ENCODE peak calls at places on chromosomes 11 and 22, in six cellular contexts. C is CD8-positive, alpha-beta T cell; U is astrocyte of the spinal cord; I is lower leg skin; K is cardiac muscle cell; Y is AG10803. M is an unnamed sample.

GRCh38 chr11:108221981-108222685 is at the start of gene NPAT:
- DNase-seq in C (no peak), U (peak), I (peak), K (no peak), Y (no peak), M (no peak)

GRCh38 chr11:129308241-129308865 is 67.3 kb upstream of the BARX2 start:
- DNase-seq in C (no peak), U (no peak), I (no peak), K (no peak), Y (no peak), M (no peak)

GRCh38 chr11:110479070-110479444 is 49.3 kb downstream of the FDX1 start:
- DNase-seq in C (no peak), U (peak), I (no peak), K (peak), Y (no peak), M (no peak)

GRCh38 chr22:46086577-46087335 is 63.6 kb upstream of the PPARA start:
- DNase-seq in C (no peak), U (no peak), I (peak), K (no peak), Y (peak), M (no peak)

GRCh38 chr22:23065069-23065451 is 5.3 kb upstream of the GNAZ start:
- DNase-seq in C (peak), U (no peak), I (peak), K (no peak), Y (no peak), M (no peak)

GRCh38 chr11:47410404-47411264 is 2.2 kb downstream of the SLC39A13 start:
- DNase-seq in C (no peak), U (no peak), I (no peak), K (no peak), Y (no peak), M (no peak)

GRCh38 chr11:94650756-94651155 is 83.6 kb downstream of the PIWIL4 start:
- DNase-seq in C (no peak), U (peak), I (no peak), K (peak), Y (peak), M (peak)

GRCh38 chr11:19727246-19727645 is 14.6 kb downstream of the NAV2 start:
- DNase-seq in C (no peak), U (peak), I (no peak), K (peak), Y (peak), M (peak)

GRCh38 chr11:84390441-84391078 is 1104.4 kb upstream of the CCDC90B start:
- DNase-seq in C (no peak), U (peak), I (no peak), K (no peak), Y (no peak), M (peak)

GRCh38 chr11:133531971-133532651 is at the start of gene OPCML:
- DNase-seq in C (no peak), U (no peak), I (no peak), K (no peak), Y (no peak), M (no peak)

GRCh38 chr11:106159846-106160245 is 82.4 kb downstream of the AASDHPPT start:
- DNase-seq in C (no peak), U (no peak), I (no peak), K (peak), Y (peak), M (peak)

GRCh38 chr22:17898375-17898774 is 124.1 kb upstream of the BID start:
- DNase-seq in C (no peak), U (no peak), I (no peak), K (no peak), Y (no peak), M (no peak)

GRCh38 chr11:87425391-87425790 is 387.7 kb downstream of the TMEM135 start:
- DNase-seq in C (no peak), U (no peak), I (no peak), K (no peak), Y (peak), M (peak)

GRCh38 chr22:38088723-38089473 is 4.9 kb upstream of the SLC16A8 start:
- DNase-seq in C (no peak), U (no peak), I (no peak), K (peak), Y (peak), M (peak)

GRCh38 chr22:47309476-47309875 is 547.0 kb downstream of the TBC1D22A start:
- DNase-seq in C (no peak), U (no peak), I (no peak), K (no peak), Y (no peak), M (no peak)

GRCh38 chr11:130653838-130654601 is 205.6 kb downstream of the ADAMTS15 start:
- DNase-seq in C (no peak), U (no peak), I (peak), K (peak), Y (peak), M (peak)

GRCh38 chr22:44448271-44448780 is 49.7 kb downstream of the RTL6 start:
- DNase-seq in C (no peak), U (peak), I (peak), K (peak), Y (peak), M (peak)

GRCh38 chr22:27480487-27480886 is 321.1 kb downstream of the MN1 start:
- DNase-seq in C (no peak), U (no peak), I (no peak), K (no peak), Y (no peak), M (no peak)

GRCh38 chr22:45516163-45516562 is 13.5 kb downstream of the FBLN1 start:
- DNase-seq in C (no peak), U (no peak), I (no peak), K (no peak), Y (no peak), M (no peak)

GRCh38 chr11:119065369-119065768 is 2.2 kb upstream of the VPS11 start:
- DNase-seq in C (peak), U (peak), I (no peak), K (peak), Y (peak), M (peak)

GRCh38 chr11:92225206-92225562 is 566 bp downstream of the FAT3 start:
- DNase-seq in C (no peak), U (no peak), I (no peak), K (no peak), Y (no peak), M (no peak)

GRCh38 chr11:31059529-31059928 is 310.0 kb downstream of the DCDC1 start:
- DNase-seq in C (no peak), U (no peak), I (no peak), K (no peak), Y (no peak), M (no peak)

GRCh38 chr11:46392421-46393230 is 1.1 kb upstream of the CHRM4 start:
- DNase-seq in C (peak), U (peak), I (peak), K (peak), Y (peak), M (peak)

GRCh38 chr22:42388130-42388797 is 43.9 kb downstream of the NFAM1 start:
- DNase-seq in C (no peak), U (no peak), I (no peak), K (peak), Y (no peak), M (no peak)

GRCh38 chr11:14141676-14142075 is 179.2 kb downstream of the SPON1 start:
- DNase-seq in C (no peak), U (no peak), I (no peak), K (no peak), Y (peak), M (no peak)

GRCh38 chr11:6587360-6587953 is 16.0 kb downstream of the RRP8 start:
- DNase-seq in C (no peak), U (no peak), I (no peak), K (no peak), Y (no peak), M (no peak)

GRCh38 chr22:25627271-25627848 is 62.9 kb downstream of the GRK3 start:
- DNase-seq in C (no peak), U (peak), I (no peak), K (peak), Y (no peak), M (no peak)

GRCh38 chr11:65496304-65497140 is 2.3 kb upstream of the MALAT1 start:
- DNase-seq in C (no peak), U (peak), I (peak), K (peak), Y (peak), M (peak)

GRCh38 chr22:46942816-46943783 is 180.7 kb downstream of the TBC1D22A start:
- DNase-seq in C (no peak), U (no peak), I (peak), K (no peak), Y (no peak), M (peak)

GRCh38 chr11:6655790-6656580 is at the start of gene DCHS1:
- DNase-seq in C (no peak), U (no peak), I (no peak), K (peak), Y (no peak), M (no peak)

GRCh38 chr11:77471520-77472234 is 2.2 kb downstream of the PAK1 start:
- DNase-seq in C (no peak), U (no peak), I (no peak), K (peak), Y (no peak), M (no peak)

GRCh38 chr11:75150079-75150478 is 828 bp upstream of the SLCO2B1 start:
- DNase-seq in C (no peak), U (no peak), I (no peak), K (no peak), Y (no peak), M (no peak)

GRCh38 chr22:29520851-29521250 is 32.7 kb downstream of the THOC5 start:
- DNase-seq in C (no peak), U (peak), I (no peak), K (peak), Y (peak), M (peak)

GRCh38 chr22:29521526-29521925 is 32.0 kb downstream of the THOC5 start:
- DNase-seq in C (no peak), U (no peak), I (no peak), K (no peak), Y (no peak), M (no peak)

GRCh38 chr22:29528144-29528543 is 25.4 kb downstream of the THOC5 start:
- DNase-seq in C (no peak), U (no peak), I (no peak), K (no peak), Y (no peak), M (no peak)

GRCh38 chr22:29523761-29524160 is 29.8 kb downstream of the THOC5 start:
- DNase-seq in C (no peak), U (no peak), I (no peak), K (no peak), Y (no peak), M (no peak)

DNA sequence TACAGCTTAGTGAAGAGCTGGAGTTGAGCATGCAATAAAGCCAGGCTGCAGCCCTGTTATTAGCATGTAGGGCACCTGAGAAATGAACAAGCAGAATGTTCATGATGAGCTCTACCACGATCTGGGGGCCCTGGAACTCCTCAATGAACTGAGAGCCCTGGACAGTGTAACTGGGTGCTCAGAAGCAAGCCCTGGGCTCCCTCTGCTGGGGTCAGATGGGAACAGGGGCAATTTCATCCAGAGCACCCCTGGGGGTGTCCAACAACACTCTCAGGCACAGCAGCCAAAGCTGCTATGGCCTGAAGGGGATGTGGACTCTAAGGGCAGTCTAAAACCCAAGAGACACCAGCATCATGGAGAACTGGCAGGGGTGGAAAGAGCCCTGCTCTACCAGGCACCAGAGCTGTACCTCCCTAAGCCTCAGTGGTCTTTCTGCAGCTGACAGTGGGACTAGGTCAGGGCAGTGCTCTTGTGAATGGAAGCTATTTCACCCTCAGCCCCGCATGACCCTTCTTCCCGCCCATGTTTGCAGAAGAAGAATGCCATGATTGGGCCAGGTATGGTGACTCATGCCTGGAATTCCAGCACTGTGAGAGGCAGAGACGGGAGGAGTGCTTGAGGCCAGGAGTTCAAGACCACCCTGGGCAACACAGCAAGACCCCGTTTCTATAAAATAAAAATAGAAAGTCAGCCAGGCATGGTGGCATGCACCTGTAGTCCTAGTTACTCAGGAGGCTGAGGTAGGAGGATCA is 28.9 kb downstream of the THOC5 start:
- DNase-seq in C (peak), U (no peak), I (no peak), K (peak), Y (peak), M (peak)
- TF ChIP-seq CTCF in C (no peak), U (peak), I (no peak), K (peak), Y (peak), M (peak)

GRCh38 chr22:49866646-49867045 is 13.0 kb downstream of the ZBED4 start:
- DNase-seq in C (no peak), U (no peak), I (no peak), K (no peak), Y (no peak), M (no peak)

GRCh38 chr22:49863936-49864335 is 10.3 kb downstream of the ZBED4 start:
- DNase-seq in C (no peak), U (no peak), I (no peak), K (no peak), Y (no peak), M (no peak)

GRCh38 chr22:49867303-49868250 is 13.9 kb downstream of the ZBED4 start:
- DNase-seq in C (no peak), U (no peak), I (no peak), K (no peak), Y (no peak), M (no peak)

GRCh38 chr22:49865156-49865555 is 11.5 kb downstream of the ZBED4 start:
- DNase-seq in C (no peak), U (no peak), I (no peak), K (no peak), Y (no peak), M (no peak)

DNA sequence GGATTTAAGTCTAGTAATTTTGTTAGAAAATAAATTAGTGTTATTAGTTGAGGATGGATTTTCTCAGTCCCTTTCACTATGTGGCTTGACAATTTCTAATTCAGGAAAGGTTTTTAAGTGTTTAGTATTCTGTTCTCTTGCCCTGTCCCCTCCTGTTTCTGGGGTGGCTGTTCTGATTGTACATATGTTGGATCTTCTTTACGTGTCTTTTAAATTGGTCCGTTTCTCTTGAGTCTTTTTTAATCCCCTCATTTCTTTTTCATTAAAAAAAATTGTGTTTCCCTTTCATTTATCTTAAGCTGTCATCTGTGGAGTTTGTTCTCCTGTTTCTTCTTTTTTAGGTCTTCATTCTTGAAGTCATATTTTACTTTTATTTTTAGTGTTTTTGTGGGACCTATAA is 12.5 kb downstream of the ZBED4 start:
- DNase-seq in C (no peak), U (peak), I (no peak), K (no peak), Y (no peak), M (no peak)
- H3K4me3 ChIP-seq in C (no peak), U (no peak), I (no peak), K (no peak), Y (no peak), M (no peak)

GRCh38 chr11:61526956-61527731 is 18.6 kb downstream of the LRRC10B start:
- DNase-seq in C (no peak), U (no peak), I (no peak), K (no peak), Y (no peak), M (no peak)

GRCh38 chr11:61522881-61523280 is 14.3 kb downstream of the LRRC10B start:
- DNase-seq in C (no peak), U (no peak), I (no peak), K (no peak), Y (no peak), M (no peak)

GRCh38 chr11:61526229-61526628 is 17.7 kb downstream of the LRRC10B start:
- DNase-seq in C (no peak), U (no peak), I (no peak), K (no peak), Y (no peak), M (no peak)

GRCh38 chr11:61524963-61525587 is 16.5 kb downstream of the LRRC10B start:
- DNase-seq in C (no peak), U (no peak), I (no peak), K (no peak), Y (no peak), M (no peak)

GRCh38 chr11:61524446-61524845 is 15.9 kb downstream of the LRRC10B start:
- DNase-seq in C (no peak), U (no peak), I (no peak), K (no peak), Y (no peak), M (no peak)
- TF ChIP-seq CTCF in C (no peak), U (no peak), I (no peak), K (no peak), Y (no peak), M (no peak)

GRCh38 chr11:117862019-117862725 is 14.3 kb downstream of the FXYD6 start:
- DNase-seq in C (peak), U (no peak), I (peak), K (no peak), Y (no peak), M (no peak)

GRCh38 chr11:117859713-117860112 is 16.7 kb downstream of the FXYD6 start:
- DNase-seq in C (no peak), U (no peak), I (no peak), K (no peak), Y (no peak), M (no peak)

GRCh38 chr11:117860139-117860538 is 16.3 kb downstream of the FXYD6 start:
- DNase-seq in C (peak), U (no peak), I (peak), K (no peak), Y (no peak), M (no peak)

GRCh38 chr11:117861151-117862018 is 15.1 kb downstream of the FXYD6 start:
- DNase-seq in C (peak), U (no peak), I (peak), K (no peak), Y (no peak), M (peak)

DNA sequence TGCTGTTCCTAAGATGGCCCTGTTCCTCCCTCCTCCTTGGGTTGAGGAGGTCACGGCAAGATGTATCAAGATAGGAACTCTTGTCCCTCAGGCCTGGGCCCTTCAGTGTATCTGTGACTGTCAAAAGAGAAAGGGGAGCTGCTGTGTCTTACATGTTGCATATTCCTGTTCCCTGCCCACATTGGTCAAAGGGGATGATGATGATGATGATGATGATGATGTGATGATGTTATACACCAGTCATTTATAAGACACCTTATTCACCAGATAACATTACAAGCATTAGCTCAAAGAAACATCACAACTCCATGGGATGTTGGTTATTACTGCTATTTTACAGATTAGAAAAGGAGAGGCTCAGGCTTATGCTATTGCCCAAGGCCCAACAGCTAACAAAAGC is 13.7 kb downstream of the FXYD6 start:
- DNase-seq in C (no peak), U (no peak), I (no peak), K (no peak), Y (no peak), M (no peak)
- H3K4me3 ChIP-seq in C (no peak), U (no peak), I (no peak), K (no peak), Y (no peak), M (no peak)

GRCh38 chr11:82771781-82772180 is 38.1 kb upstream of the FAM181B start:
- DNase-seq in C (no peak), U (no peak), I (no peak), K (no peak), Y (no peak), M (no peak)

GRCh38 chr11:82776377-82776776 is 42.7 kb upstream of the FAM181B start:
- DNase-seq in C (no peak), U (peak), I (no peak), K (no peak), Y (no peak), M (peak)

GRCh38 chr11:82775218-82775617 is 41.6 kb upstream of the FAM181B start:
- DNase-seq in C (no peak), U (no peak), I (no peak), K (no peak), Y (no peak), M (no peak)

GRCh38 chr11:82775736-82776346 is 42.2 kb upstream of the FAM181B start:
- DNase-seq in C (no peak), U (peak), I (no peak), K (peak), Y (peak), M (peak)
- TF ChIP-seq CTCF in C (no peak), U (peak), I (no peak), K (peak), Y (peak), M (peak)

DNA sequence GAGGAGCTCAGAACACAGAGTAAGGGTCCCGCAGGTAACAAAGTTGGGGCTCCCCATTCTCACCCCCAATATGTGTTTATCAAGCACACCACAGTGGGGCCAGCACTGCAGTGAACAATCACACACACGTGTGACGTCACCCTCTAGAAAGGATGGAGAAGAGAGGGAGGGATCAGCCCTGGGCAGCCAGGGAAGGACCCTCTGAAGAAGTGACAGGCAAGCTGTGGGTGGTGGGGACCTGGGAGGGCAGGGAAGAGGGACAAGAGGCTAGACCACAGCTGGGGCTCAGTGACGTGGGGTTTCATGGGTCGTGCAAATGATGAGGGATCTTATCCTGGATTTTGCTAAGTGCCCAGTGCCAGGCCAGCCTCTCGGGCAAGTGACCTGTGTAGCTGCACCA is 28.7 kb upstream of the MYEOV start:
- DNase-seq in C (no peak), U (no peak), I (no peak), K (no peak), Y (no peak), M (no peak)
- H3K4me3 ChIP-seq in C (no peak), U (no peak), I (no peak), K (no peak), Y (no peak), M (no peak)